ENCODE peak calls at places on chromosomes 13 and 19, in nine cellular contexts. M is tibial nerve; L is aorta; Z is tibial artery; V is GM23338; U is psoas muscle; I is CD8-positive, alpha-beta memory T cell; G is AG04450; Y is Peyer's patch. J is an unnamed sample.

GRCh38 chr19:41327499-41328156 is 17.7 kb downstream of the CCDC97 start:
- DNase-seq in M (no peak), L (peak), Z (peak), V (peak), U (peak), I (peak), G (no peak), Y (peak), J (peak)

GRCh38 chr13:101751488-101751887 is 299.0 kb downstream of the ITGBL1 start:
- DNase-seq in M (no peak), L (no peak), Z (no peak), V (peak), U (no peak), I (no peak), G (peak), Y (no peak), J (no peak)

GRCh38 chr19:30046522-30046921 is 104.5 kb downstream of the URI1 start:
- DNase-seq in M (no peak), L (no peak), Z (no peak), V (peak), U (no peak), I (no peak), G (no peak), Y (no peak), J (no peak)

GRCh38 chr19:34274827-34275625 is 20.7 kb downstream of the GARRE1 start:
- DNase-seq in M (no peak), L (no peak), Z (no peak), V (no peak), U (no peak), I (no peak), G (peak), Y (no peak), J (no peak)

GRCh38 chr19:42764836-42765235 is 642 bp downstream of the PSG8 start:
- DNase-seq in M (no peak), L (no peak), Z (no peak), V (no peak), U (no peak), I (no peak), G (no peak), Y (no peak), J (no peak)

GRCh38 chr13:75830842-75831241 is 194.7 kb downstream of the LMO7 start:
- DNase-seq in M (no peak), L (no peak), Z (no peak), V (no peak), U (no peak), I (no peak), G (no peak), Y (no peak), J (no peak)

GRCh38 chr19:5826531-5827341 is 12.8 kb downstream of the FUT6 start:
- DNase-seq in M (no peak), L (no peak), Z (no peak), V (peak), U (peak), I (no peak), G (no peak), Y (peak), J (no peak)

GRCh38 chr13:32940601-32941000 is 75.6 kb upstream of the KL start:
- DNase-seq in M (no peak), L (no peak), Z (no peak), V (no peak), U (peak), I (no peak), G (peak), Y (no peak), J (no peak)

GRCh38 chr13:78660130-78660857 is 1.3 kb upstream of the OBI1 start:
- DNase-seq in M (no peak), L (peak), Z (no peak), V (peak), U (no peak), I (no peak), G (no peak), Y (peak), J (peak)

GRCh38 chr13:28820099-28821051 is at the start of gene MTUS2:
- DNase-seq in M (no peak), L (peak), Z (no peak), V (peak), U (no peak), I (no peak), G (no peak), Y (no peak), J (no peak)

GRCh38 chr13:99740261-99740979 is 231.1 kb downstream of the ZIC5 start:
- DNase-seq in M (no peak), L (no peak), Z (no peak), V (no peak), U (no peak), I (no peak), G (no peak), Y (no peak), J (no peak)

GRCh38 chr13:102236341-102236740 is 165.5 kb downstream of the FGF14 start:
- DNase-seq in M (no peak), L (no peak), Z (no peak), V (no peak), U (no peak), I (no peak), G (no peak), Y (no peak), J (no peak)

GRCh38 chr13:27125357-27126282 is 46.0 kb downstream of the USP12 start:
- DNase-seq in M (no peak), L (no peak), Z (no peak), V (no peak), U (no peak), I (no peak), G (no peak), Y (no peak), J (no peak)

GRCh38 chr19:5934779-5935472 is 20.9 kb downstream of the CAPS start:
- DNase-seq in M (no peak), L (no peak), Z (no peak), V (no peak), U (peak), I (no peak), G (peak), Y (no peak), J (no peak)

GRCh38 chr13:106349080-106349841 is 186.2 kb downstream of the EFNB2 start:
- DNase-seq in M (no peak), L (no peak), Z (no peak), V (peak), U (no peak), I (no peak), G (no peak), Y (peak), J (no peak)

GRCh38 chr13:105847532-105848295 is 687.7 kb downstream of the EFNB2 start:
- DNase-seq in M (no peak), L (no peak), Z (no peak), V (no peak), U (no peak), I (no peak), G (no peak), Y (no peak), J (no peak)

GRCh38 chr13:68076046-68076445 is 845.9 kb upstream of the PCDH9 start:
- DNase-seq in M (no peak), L (no peak), Z (no peak), V (no peak), U (no peak), I (no peak), G (no peak), Y (no peak), J (no peak)

GRCh38 chr19:39126593-39127187 is 1.1 kb downstream of the PAK4 start:
- DNase-seq in M (no peak), L (no peak), Z (no peak), V (no peak), U (no peak), I (no peak), G (no peak), Y (peak), J (no peak)

GRCh38 chr13:97631158-97631557 is 197.2 kb downstream of the RAP2A start:
- DNase-seq in M (no peak), L (no peak), Z (no peak), V (peak), U (no peak), I (no peak), G (no peak), Y (no peak), J (no peak)

GRCh38 chr13:45121421-45121820 is 1.1 kb downstream of the GTF2F2 start:
- DNase-seq in M (no peak), L (no peak), Z (no peak), V (peak), U (no peak), I (no peak), G (no peak), Y (no peak), J (no peak)

GRCh38 chr13:79447141-79447540 is 33.8 kb upstream of the NDFIP2 start:
- DNase-seq in M (no peak), L (no peak), Z (no peak), V (no peak), U (no peak), I (no peak), G (no peak), Y (no peak), J (no peak)

DNA sequence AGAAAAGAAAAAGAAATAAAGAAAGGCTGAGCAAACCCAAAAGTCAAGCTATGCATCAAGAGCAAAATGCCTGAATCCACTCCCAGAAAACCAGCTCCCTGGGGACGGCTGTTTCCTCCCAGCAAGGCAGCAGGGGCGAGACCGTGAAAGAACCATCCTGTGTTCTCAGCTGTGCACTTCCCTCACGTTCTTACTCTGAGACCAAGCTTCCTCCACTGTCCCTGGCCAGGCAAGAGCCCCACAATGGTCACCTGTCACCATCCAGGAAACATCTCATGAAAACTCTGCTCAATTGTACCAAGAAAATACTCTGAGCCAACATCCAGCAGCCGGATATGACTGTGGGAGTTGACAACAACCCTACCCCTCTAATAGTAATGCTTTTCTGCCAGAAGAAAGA is 22.9 kb downstream of the RAB20 start:
- DNase-seq in M (no peak), L (peak), Z (peak), V (no peak), U (peak), I (no peak), G (no peak), Y (no peak), J (no peak)
- H3K27ac ChIP-seq in M (no peak), L (peak), Z (peak), V (no peak), U (peak), I (no peak), G (no peak), Y (peak), J (no peak)

GRCh38 chr19:28601723-28602440 is 611.1 kb downstream of the UQCRFS1 start:
- DNase-seq in M (no peak), L (no peak), Z (no peak), V (no peak), U (no peak), I (no peak), G (no peak), Y (no peak), J (no peak)
- H3K27ac ChIP-seq in M (no peak), L (no peak), Z (no peak), V (no peak), U (no peak), I (no peak), G (no peak), Y (no peak), J (no peak)

GRCh38 chr13:109655611-109656010 is 130.8 kb downstream of the IRS2 start:
- DNase-seq in M (no peak), L (no peak), Z (no peak), V (no peak), U (no peak), I (no peak), G (no peak), Y (no peak), J (no peak)
- H3K27ac ChIP-seq in M (no peak), L (no peak), Z (no peak), V (no peak), U (no peak), I (no peak), G (no peak), Y (no peak), J (no peak)

GRCh38 chr19:14149011-14149410 is 12.6 kb upstream of the ASF1B start:
- DNase-seq in M (no peak), L (no peak), Z (no peak), V (no peak), U (no peak), I (no peak), G (no peak), Y (no peak), J (no peak)

GRCh38 chr19:14149509-14149994 is 13.2 kb upstream of the ASF1B start:
- DNase-seq in M (peak), L (peak), Z (peak), V (peak), U (peak), I (peak), G (no peak), Y (peak), J (peak)

GRCh38 chr19:14150770-14151661 is 14.6 kb upstream of the ASF1B start:
- DNase-seq in M (no peak), L (no peak), Z (no peak), V (no peak), U (no peak), I (no peak), G (no peak), Y (no peak), J (no peak)

GRCh38 chr19:14147797-14148605 is 11.6 kb upstream of the ASF1B start:
- DNase-seq in M (peak), L (peak), Z (peak), V (peak), U (peak), I (no peak), G (peak), Y (peak), J (peak)

DNA sequence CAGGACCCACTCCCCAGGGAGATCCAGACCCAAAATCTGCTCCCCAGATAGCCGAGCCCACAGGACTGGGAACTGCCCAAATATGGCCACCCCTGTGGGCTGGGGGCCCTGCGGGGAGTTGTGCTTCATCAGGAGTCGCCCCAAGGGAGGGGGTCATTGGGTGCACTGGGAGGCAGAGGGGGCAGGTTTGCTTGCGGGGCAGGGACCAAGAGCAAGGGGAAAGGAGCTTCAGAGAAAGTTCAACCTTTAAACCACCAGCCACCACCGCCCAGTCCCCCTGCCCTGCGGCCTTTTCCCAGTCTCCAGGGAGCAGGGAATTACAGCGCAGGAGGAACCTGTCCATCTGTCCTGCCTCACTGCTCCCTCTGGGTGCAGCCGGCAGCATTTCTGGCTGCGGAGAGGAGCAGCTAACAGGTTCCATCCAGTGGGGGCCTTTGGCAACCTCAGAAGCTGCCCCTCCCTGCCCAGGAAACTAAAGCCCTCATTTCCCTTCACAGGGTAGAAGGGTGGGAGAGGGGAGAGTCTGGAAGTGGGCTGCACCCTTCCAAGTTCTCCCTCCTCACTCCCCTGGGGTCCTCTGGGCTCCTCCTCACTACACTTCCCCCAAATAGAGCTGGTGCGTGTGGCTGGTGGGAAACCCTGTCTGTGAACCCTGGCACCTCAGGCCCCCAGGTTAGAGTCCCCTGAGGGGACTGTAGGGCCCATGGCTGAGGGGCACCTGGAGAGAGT is 13.8 kb upstream of the ASF1B start:
- DNase-seq in M (no peak), L (no peak), Z (no peak), V (peak), U (no peak), I (no peak), G (no peak), Y (no peak), J (no peak)
- H3K27ac ChIP-seq in M (peak), L (no peak), Z (peak), V (peak), U (peak), I (peak), G (no peak), Y (peak), J (peak)